ENCODE peak calls at places on chromosomes 3 and 15, in seven cellular contexts. One of them, this sample, is unnamed.

GRCh38 chr15:88040516-88040915 is 216.0 kb downstream of the NTRK3 start:
- DNase-seq in caudate nucleus: no peak
- DNase-seq in stimulated activated CD4-positive, alpha-beta T cell treated with anti-CD3 and anti-CD28 coated beads, Interleukin-4, amount 100 ng/mL, for 4 hours: no peak
- DNase-seq in stimulated activated CD8-positive, alpha-beta memory T cell treated with anti-CD3 and anti-CD28 coated beads, Interleukin-15, amount 100 ng/mL, for 4 hours: no peak
- DNase-seq in ureter: no peak
- DNase-seq in EH: no peak
- DNase-seq in activated T-helper 1 cell treated with anti-CD3 and anti-CD28 coated beads, Interleukin-12 subunit alpha, Interleukin-12 subunit beta, Interleukin-2, Interleukin-4 antibody, amounts not matched to agents 30 ng/mL and 10 ng/mL and 1 ng/mL, durations not matched to agents 14 hours and 24 hours and 36 hours: no peak
- DNase-seq in this sample: no peak

GRCh38 chr3:188664795-188665194 is 507.0 kb upstream of the TPRG1 start:
- DNase-seq in caudate nucleus: no peak
- DNase-seq in stimulated activated CD4-positive, alpha-beta T cell treated with anti-CD3 and anti-CD28 coated beads, Interleukin-4, amount 100 ng/mL, for 4 hours: no peak
- DNase-seq in stimulated activated CD8-positive, alpha-beta memory T cell treated with anti-CD3 and anti-CD28 coated beads, Interleukin-15, amount 100 ng/mL, for 4 hours: no peak
- DNase-seq in ureter: no peak
- DNase-seq in EH: peak; percentile 25
- DNase-seq in activated T-helper 1 cell treated with anti-CD3 and anti-CD28 coated beads, Interleukin-12 subunit alpha, Interleukin-12 subunit beta, Interleukin-2, Interleukin-4 antibody, amounts not matched to agents 30 ng/mL and 10 ng/mL and 1 ng/mL, durations not matched to agents 14 hours and 24 hours and 36 hours: no peak
- DNase-seq in this sample: no peak

GRCh38 chr3:158936530-158937113 is 134.8 kb downstream of the MFSD1 start:
- DNase-seq in caudate nucleus: no peak
- DNase-seq in stimulated activated CD4-positive, alpha-beta T cell treated with anti-CD3 and anti-CD28 coated beads, Interleukin-4, amount 100 ng/mL, for 4 hours: no peak
- DNase-seq in stimulated activated CD8-positive, alpha-beta memory T cell treated with anti-CD3 and anti-CD28 coated beads, Interleukin-15, amount 100 ng/mL, for 4 hours: no peak
- DNase-seq in ureter: no peak
- DNase-seq in EH: no peak
- DNase-seq in activated T-helper 1 cell treated with anti-CD3 and anti-CD28 coated beads, Interleukin-12 subunit alpha, Interleukin-12 subunit beta, Interleukin-2, Interleukin-4 antibody, amounts not matched to agents 30 ng/mL and 10 ng/mL and 1 ng/mL, durations not matched to agents 14 hours and 24 hours and 36 hours: no peak
- DNase-seq in this sample: no peak

GRCh38 chr15:61171190-61171589 is 57.9 kb downstream of the RORA start:
- DNase-seq in caudate nucleus: no peak
- DNase-seq in stimulated activated CD4-positive, alpha-beta T cell treated with anti-CD3 and anti-CD28 coated beads, Interleukin-4, amount 100 ng/mL, for 4 hours: no peak
- DNase-seq in stimulated activated CD8-positive, alpha-beta memory T cell treated with anti-CD3 and anti-CD28 coated beads, Interleukin-15, amount 100 ng/mL, for 4 hours: no peak
- DNase-seq in ureter: no peak
- DNase-seq in EH: no peak
- DNase-seq in activated T-helper 1 cell treated with anti-CD3 and anti-CD28 coated beads, Interleukin-12 subunit alpha, Interleukin-12 subunit beta, Interleukin-2, Interleukin-4 antibody, amounts not matched to agents 30 ng/mL and 10 ng/mL and 1 ng/mL, durations not matched to agents 14 hours and 24 hours and 36 hours: no peak
- DNase-seq in this sample: no peak

GRCh38 chr3:126147147-126147931 is 33.0 kb downstream of the ALDH1L1 start:
- DNase-seq in caudate nucleus: no peak
- DNase-seq in stimulated activated CD4-positive, alpha-beta T cell treated with anti-CD3 and anti-CD28 coated beads, Interleukin-4, amount 100 ng/mL, for 4 hours: no peak
- DNase-seq in stimulated activated CD8-positive, alpha-beta memory T cell treated with anti-CD3 and anti-CD28 coated beads, Interleukin-15, amount 100 ng/mL, for 4 hours: no peak
- DNase-seq in ureter: peak; percentile 27
- DNase-seq in EH: no peak
- DNase-seq in activated T-helper 1 cell treated with anti-CD3 and anti-CD28 coated beads, Interleukin-12 subunit alpha, Interleukin-12 subunit beta, Interleukin-2, Interleukin-4 antibody, amounts not matched to agents 30 ng/mL and 10 ng/mL and 1 ng/mL, durations not matched to agents 14 hours and 24 hours and 36 hours: no peak
- DNase-seq in this sample: no peak

GRCh38 chr3:184189421-184189820 is 3.4 kb downstream of the ABCF3 start:
- DNase-seq in caudate nucleus: no peak
- DNase-seq in stimulated activated CD4-positive, alpha-beta T cell treated with anti-CD3 and anti-CD28 coated beads, Interleukin-4, amount 100 ng/mL, for 4 hours: no peak
- DNase-seq in stimulated activated CD8-positive, alpha-beta memory T cell treated with anti-CD3 and anti-CD28 coated beads, Interleukin-15, amount 100 ng/mL, for 4 hours: no peak
- DNase-seq in ureter: no peak
- DNase-seq in EH: no peak
- DNase-seq in activated T-helper 1 cell treated with anti-CD3 and anti-CD28 coated beads, Interleukin-12 subunit alpha, Interleukin-12 subunit beta, Interleukin-2, Interleukin-4 antibody, amounts not matched to agents 30 ng/mL and 10 ng/mL and 1 ng/mL, durations not matched to agents 14 hours and 24 hours and 36 hours: no peak
- DNase-seq in this sample: no peak

GRCh38 chr15:49697121-49697520 is 76.3 kb downstream of the DTWD1 start:
- DNase-seq in caudate nucleus: no peak
- DNase-seq in stimulated activated CD4-positive, alpha-beta T cell treated with anti-CD3 and anti-CD28 coated beads, Interleukin-4, amount 100 ng/mL, for 4 hours: no peak
- DNase-seq in stimulated activated CD8-positive, alpha-beta memory T cell treated with anti-CD3 and anti-CD28 coated beads, Interleukin-15, amount 100 ng/mL, for 4 hours: no peak
- DNase-seq in ureter: no peak
- DNase-seq in EH: peak; percentile 62
- DNase-seq in activated T-helper 1 cell treated with anti-CD3 and anti-CD28 coated beads, Interleukin-12 subunit alpha, Interleukin-12 subunit beta, Interleukin-2, Interleukin-4 antibody, amounts not matched to agents 30 ng/mL and 10 ng/mL and 1 ng/mL, durations not matched to agents 14 hours and 24 hours and 36 hours: no peak
- DNase-seq in this sample: no peak

GRCh38 chr3:47612178-47612577 is 33.5 kb upstream of the CSPG5 start:
- DNase-seq in caudate nucleus: no peak
- DNase-seq in stimulated activated CD4-positive, alpha-beta T cell treated with anti-CD3 and anti-CD28 coated beads, Interleukin-4, amount 100 ng/mL, for 4 hours: no peak
- DNase-seq in stimulated activated CD8-positive, alpha-beta memory T cell treated with anti-CD3 and anti-CD28 coated beads, Interleukin-15, amount 100 ng/mL, for 4 hours: no peak
- DNase-seq in ureter: no peak
- DNase-seq in EH: peak; percentile 91
- DNase-seq in activated T-helper 1 cell treated with anti-CD3 and anti-CD28 coated beads, Interleukin-12 subunit alpha, Interleukin-12 subunit beta, Interleukin-2, Interleukin-4 antibody, amounts not matched to agents 30 ng/mL and 10 ng/mL and 1 ng/mL, durations not matched to agents 14 hours and 24 hours and 36 hours: no peak
- DNase-seq in this sample: no peak

GRCh38 chr3:106699093-106699492 is 678.1 kb upstream of the CCDC54 start:
- DNase-seq in caudate nucleus: no peak
- DNase-seq in stimulated activated CD4-positive, alpha-beta T cell treated with anti-CD3 and anti-CD28 coated beads, Interleukin-4, amount 100 ng/mL, for 4 hours: no peak
- DNase-seq in stimulated activated CD8-positive, alpha-beta memory T cell treated with anti-CD3 and anti-CD28 coated beads, Interleukin-15, amount 100 ng/mL, for 4 hours: no peak
- DNase-seq in ureter: no peak
- DNase-seq in EH: no peak
- DNase-seq in activated T-helper 1 cell treated with anti-CD3 and anti-CD28 coated beads, Interleukin-12 subunit alpha, Interleukin-12 subunit beta, Interleukin-2, Interleukin-4 antibody, amounts not matched to agents 30 ng/mL and 10 ng/mL and 1 ng/mL, durations not matched to agents 14 hours and 24 hours and 36 hours: no peak
- DNase-seq in this sample: no peak

GRCh38 chr3:159806412-159806811 is 182.2 kb upstream of the IL12A start:
- DNase-seq in caudate nucleus: no peak
- DNase-seq in stimulated activated CD4-positive, alpha-beta T cell treated with anti-CD3 and anti-CD28 coated beads, Interleukin-4, amount 100 ng/mL, for 4 hours: no peak
- DNase-seq in stimulated activated CD8-positive, alpha-beta memory T cell treated with anti-CD3 and anti-CD28 coated beads, Interleukin-15, amount 100 ng/mL, for 4 hours: no peak
- DNase-seq in ureter: no peak
- DNase-seq in EH: no peak
- DNase-seq in activated T-helper 1 cell treated with anti-CD3 and anti-CD28 coated beads, Interleukin-12 subunit alpha, Interleukin-12 subunit beta, Interleukin-2, Interleukin-4 antibody, amounts not matched to agents 30 ng/mL and 10 ng/mL and 1 ng/mL, durations not matched to agents 14 hours and 24 hours and 36 hours: no peak
- DNase-seq in this sample: no peak

GRCh38 chr3:29775352-29775751 is 494.5 kb downstream of the RBMS3 start:
- DNase-seq in caudate nucleus: no peak
- DNase-seq in stimulated activated CD4-positive, alpha-beta T cell treated with anti-CD3 and anti-CD28 coated beads, Interleukin-4, amount 100 ng/mL, for 4 hours: no peak
- DNase-seq in stimulated activated CD8-positive, alpha-beta memory T cell treated with anti-CD3 and anti-CD28 coated beads, Interleukin-15, amount 100 ng/mL, for 4 hours: no peak
- DNase-seq in ureter: no peak
- DNase-seq in EH: peak; percentile 22
- DNase-seq in activated T-helper 1 cell treated with anti-CD3 and anti-CD28 coated beads, Interleukin-12 subunit alpha, Interleukin-12 subunit beta, Interleukin-2, Interleukin-4 antibody, amounts not matched to agents 30 ng/mL and 10 ng/mL and 1 ng/mL, durations not matched to agents 14 hours and 24 hours and 36 hours: no peak
- DNase-seq in this sample: no peak

GRCh38 chr3:195806916-195807231 is 4.9 kb downstream of the MUC4 start:
- DNase-seq in caudate nucleus: no peak
- DNase-seq in stimulated activated CD4-positive, alpha-beta T cell treated with anti-CD3 and anti-CD28 coated beads, Interleukin-4, amount 100 ng/mL, for 4 hours: no peak
- DNase-seq in stimulated activated CD8-positive, alpha-beta memory T cell treated with anti-CD3 and anti-CD28 coated beads, Interleukin-15, amount 100 ng/mL, for 4 hours: no peak
- DNase-seq in ureter: no peak
- DNase-seq in EH: no peak
- DNase-seq in activated T-helper 1 cell treated with anti-CD3 and anti-CD28 coated beads, Interleukin-12 subunit alpha, Interleukin-12 subunit beta, Interleukin-2, Interleukin-4 antibody, amounts not matched to agents 30 ng/mL and 10 ng/mL and 1 ng/mL, durations not matched to agents 14 hours and 24 hours and 36 hours: no peak
- DNase-seq in this sample: no peak

GRCh38 chr15:79105141-79105540 is 14.6 kb upstream of the RASGRF1 start:
- DNase-seq in caudate nucleus: no peak
- DNase-seq in stimulated activated CD4-positive, alpha-beta T cell treated with anti-CD3 and anti-CD28 coated beads, Interleukin-4, amount 100 ng/mL, for 4 hours: no peak
- DNase-seq in stimulated activated CD8-positive, alpha-beta memory T cell treated with anti-CD3 and anti-CD28 coated beads, Interleukin-15, amount 100 ng/mL, for 4 hours: no peak
- DNase-seq in ureter: peak; percentile 8
- DNase-seq in EH: no peak
- DNase-seq in activated T-helper 1 cell treated with anti-CD3 and anti-CD28 coated beads, Interleukin-12 subunit alpha, Interleukin-12 subunit beta, Interleukin-2, Interleukin-4 antibody, amounts not matched to agents 30 ng/mL and 10 ng/mL and 1 ng/mL, durations not matched to agents 14 hours and 24 hours and 36 hours: no peak
- DNase-seq in this sample: no peak

GRCh38 chr3:50516048-50516871 is 12.8 kb upstream of the CACNA2D2 start:
- DNase-seq in caudate nucleus: no peak
- DNase-seq in stimulated activated CD4-positive, alpha-beta T cell treated with anti-CD3 and anti-CD28 coated beads, Interleukin-4, amount 100 ng/mL, for 4 hours: no peak
- DNase-seq in stimulated activated CD8-positive, alpha-beta memory T cell treated with anti-CD3 and anti-CD28 coated beads, Interleukin-15, amount 100 ng/mL, for 4 hours: no peak
- DNase-seq in ureter: no peak
- DNase-seq in EH: no peak
- DNase-seq in activated T-helper 1 cell treated with anti-CD3 and anti-CD28 coated beads, Interleukin-12 subunit alpha, Interleukin-12 subunit beta, Interleukin-2, Interleukin-4 antibody, amounts not matched to agents 30 ng/mL and 10 ng/mL and 1 ng/mL, durations not matched to agents 14 hours and 24 hours and 36 hours: no peak
- DNase-seq in this sample: peak; percentile 70

GRCh38 chr3:156382458-156383346 is 172.2 kb downstream of the SSR3 start:
- DNase-seq in caudate nucleus: no peak
- DNase-seq in stimulated activated CD4-positive, alpha-beta T cell treated with anti-CD3 and anti-CD28 coated beads, Interleukin-4, amount 100 ng/mL, for 4 hours: no peak
- DNase-seq in stimulated activated CD8-positive, alpha-beta memory T cell treated with anti-CD3 and anti-CD28 coated beads, Interleukin-15, amount 100 ng/mL, for 4 hours: no peak
- DNase-seq in ureter: no peak
- DNase-seq in EH: peak; percentile 49
- DNase-seq in activated T-helper 1 cell treated with anti-CD3 and anti-CD28 coated beads, Interleukin-12 subunit alpha, Interleukin-12 subunit beta, Interleukin-2, Interleukin-4 antibody, amounts not matched to agents 30 ng/mL and 10 ng/mL and 1 ng/mL, durations not matched to agents 14 hours and 24 hours and 36 hours: no peak
- DNase-seq in this sample: peak; percentile 18

GRCh38 chr3:59774613-59775012 is 724.8 kb upstream of the CFAP20DC start:
- DNase-seq in caudate nucleus: no peak
- DNase-seq in stimulated activated CD4-positive, alpha-beta T cell treated with anti-CD3 and anti-CD28 coated beads, Interleukin-4, amount 100 ng/mL, for 4 hours: no peak
- DNase-seq in stimulated activated CD8-positive, alpha-beta memory T cell treated with anti-CD3 and anti-CD28 coated beads, Interleukin-15, amount 100 ng/mL, for 4 hours: no peak
- DNase-seq in ureter: no peak
- DNase-seq in EH: peak; percentile 91
- DNase-seq in activated T-helper 1 cell treated with anti-CD3 and anti-CD28 coated beads, Interleukin-12 subunit alpha, Interleukin-12 subunit beta, Interleukin-2, Interleukin-4 antibody, amounts not matched to agents 30 ng/mL and 10 ng/mL and 1 ng/mL, durations not matched to agents 14 hours and 24 hours and 36 hours: no peak
- DNase-seq in this sample: no peak

GRCh38 chr3:13026534-13026933 is 46.7 kb downstream of the IQSEC1 start:
- DNase-seq in caudate nucleus: no peak
- DNase-seq in stimulated activated CD4-positive, alpha-beta T cell treated with anti-CD3 and anti-CD28 coated beads, Interleukin-4, amount 100 ng/mL, for 4 hours: no peak
- DNase-seq in stimulated activated CD8-positive, alpha-beta memory T cell treated with anti-CD3 and anti-CD28 coated beads, Interleukin-15, amount 100 ng/mL, for 4 hours: no peak
- DNase-seq in ureter: no peak
- DNase-seq in EH: no peak
- DNase-seq in activated T-helper 1 cell treated with anti-CD3 and anti-CD28 coated beads, Interleukin-12 subunit alpha, Interleukin-12 subunit beta, Interleukin-2, Interleukin-4 antibody, amounts not matched to agents 30 ng/mL and 10 ng/mL and 1 ng/mL, durations not matched to agents 14 hours and 24 hours and 36 hours: no peak
- DNase-seq in this sample: no peak

GRCh38 chr3:107662586-107662985 is 139.8 kb downstream of the BBX start:
- DNase-seq in caudate nucleus: no peak
- DNase-seq in stimulated activated CD4-positive, alpha-beta T cell treated with anti-CD3 and anti-CD28 coated beads, Interleukin-4, amount 100 ng/mL, for 4 hours: no peak
- DNase-seq in stimulated activated CD8-positive, alpha-beta memory T cell treated with anti-CD3 and anti-CD28 coated beads, Interleukin-15, amount 100 ng/mL, for 4 hours: no peak
- DNase-seq in ureter: no peak
- DNase-seq in EH: no peak
- DNase-seq in activated T-helper 1 cell treated with anti-CD3 and anti-CD28 coated beads, Interleukin-12 subunit alpha, Interleukin-12 subunit beta, Interleukin-2, Interleukin-4 antibody, amounts not matched to agents 30 ng/mL and 10 ng/mL and 1 ng/mL, durations not matched to agents 14 hours and 24 hours and 36 hours: no peak
- DNase-seq in this sample: no peak

GRCh38 chr15:58396181-58396580 is 35.6 kb upstream of the LIPC start:
- DNase-seq in caudate nucleus: no peak
- DNase-seq in stimulated activated CD4-positive, alpha-beta T cell treated with anti-CD3 and anti-CD28 coated beads, Interleukin-4, amount 100 ng/mL, for 4 hours: no peak
- DNase-seq in stimulated activated CD8-positive, alpha-beta memory T cell treated with anti-CD3 and anti-CD28 coated beads, Interleukin-15, amount 100 ng/mL, for 4 hours: no peak
- DNase-seq in ureter: no peak
- DNase-seq in EH: peak; percentile 90
- DNase-seq in activated T-helper 1 cell treated with anti-CD3 and anti-CD28 coated beads, Interleukin-12 subunit alpha, Interleukin-12 subunit beta, Interleukin-2, Interleukin-4 antibody, amounts not matched to agents 30 ng/mL and 10 ng/mL and 1 ng/mL, durations not matched to agents 14 hours and 24 hours and 36 hours: no peak
- DNase-seq in this sample: no peak

GRCh38 chr3:4834403-4834866 is 144.8 kb upstream of the BHLHE40 start:
- DNase-seq in caudate nucleus: no peak
- DNase-seq in stimulated activated CD4-positive, alpha-beta T cell treated with anti-CD3 and anti-CD28 coated beads, Interleukin-4, amount 100 ng/mL, for 4 hours: peak; percentile 67
- DNase-seq in stimulated activated CD8-positive, alpha-beta memory T cell treated with anti-CD3 and anti-CD28 coated beads, Interleukin-15, amount 100 ng/mL, for 4 hours: peak; percentile 61
- DNase-seq in ureter: no peak
- DNase-seq in EH: no peak
- DNase-seq in activated T-helper 1 cell treated with anti-CD3 and anti-CD28 coated beads, Interleukin-12 subunit alpha, Interleukin-12 subunit beta, Interleukin-2, Interleukin-4 antibody, amounts not matched to agents 30 ng/mL and 10 ng/mL and 1 ng/mL, durations not matched to agents 14 hours and 24 hours and 36 hours: peak; percentile 80
- DNase-seq in this sample: no peak

GRCh38 chr3:129429080-129429451 is 630 bp upstream of the EFCAB12 start:
- DNase-seq in caudate nucleus: no peak
- DNase-seq in stimulated activated CD4-positive, alpha-beta T cell treated with anti-CD3 and anti-CD28 coated beads, Interleukin-4, amount 100 ng/mL, for 4 hours: no peak
- DNase-seq in stimulated activated CD8-positive, alpha-beta memory T cell treated with anti-CD3 and anti-CD28 coated beads, Interleukin-15, amount 100 ng/mL, for 4 hours: no peak
- DNase-seq in ureter: no peak
- DNase-seq in EH: no peak
- DNase-seq in activated T-helper 1 cell treated with anti-CD3 and anti-CD28 coated beads, Interleukin-12 subunit alpha, Interleukin-12 subunit beta, Interleukin-2, Interleukin-4 antibody, amounts not matched to agents 30 ng/mL and 10 ng/mL and 1 ng/mL, durations not matched to agents 14 hours and 24 hours and 36 hours: no peak
- DNase-seq in this sample: no peak

GRCh38 chr15:45790325-45790943 is 155.6 kb downstream of the SQOR start:
- DNase-seq in caudate nucleus: no peak
- DNase-seq in stimulated activated CD4-positive, alpha-beta T cell treated with anti-CD3 and anti-CD28 coated beads, Interleukin-4, amount 100 ng/mL, for 4 hours: no peak
- DNase-seq in stimulated activated CD8-positive, alpha-beta memory T cell treated with anti-CD3 and anti-CD28 coated beads, Interleukin-15, amount 100 ng/mL, for 4 hours: no peak
- DNase-seq in ureter: no peak
- DNase-seq in EH: peak; percentile 29
- DNase-seq in activated T-helper 1 cell treated with anti-CD3 and anti-CD28 coated beads, Interleukin-12 subunit alpha, Interleukin-12 subunit beta, Interleukin-2, Interleukin-4 antibody, amounts not matched to agents 30 ng/mL and 10 ng/mL and 1 ng/mL, durations not matched to agents 14 hours and 24 hours and 36 hours: no peak
- DNase-seq in this sample: peak; percentile 30

GRCh38 chr3:63387568-63387967 is 109.5 kb downstream of the SYNPR start:
- DNase-seq in caudate nucleus: no peak
- DNase-seq in stimulated activated CD4-positive, alpha-beta T cell treated with anti-CD3 and anti-CD28 coated beads, Interleukin-4, amount 100 ng/mL, for 4 hours: no peak
- DNase-seq in stimulated activated CD8-positive, alpha-beta memory T cell treated with anti-CD3 and anti-CD28 coated beads, Interleukin-15, amount 100 ng/mL, for 4 hours: no peak
- DNase-seq in ureter: no peak
- DNase-seq in EH: peak; percentile 3
- DNase-seq in activated T-helper 1 cell treated with anti-CD3 and anti-CD28 coated beads, Interleukin-12 subunit alpha, Interleukin-12 subunit beta, Interleukin-2, Interleukin-4 antibody, amounts not matched to agents 30 ng/mL and 10 ng/mL and 1 ng/mL, durations not matched to agents 14 hours and 24 hours and 36 hours: no peak
- DNase-seq in this sample: no peak

GRCh38 chr3:151859905-151860304 is 13.5 kb upstream of the SUCNR1 start:
- DNase-seq in caudate nucleus: no peak
- DNase-seq in stimulated activated CD4-positive, alpha-beta T cell treated with anti-CD3 and anti-CD28 coated beads, Interleukin-4, amount 100 ng/mL, for 4 hours: no peak
- DNase-seq in stimulated activated CD8-positive, alpha-beta memory T cell treated with anti-CD3 and anti-CD28 coated beads, Interleukin-15, amount 100 ng/mL, for 4 hours: no peak
- DNase-seq in ureter: no peak
- DNase-seq in EH: no peak
- DNase-seq in activated T-helper 1 cell treated with anti-CD3 and anti-CD28 coated beads, Interleukin-12 subunit alpha, Interleukin-12 subunit beta, Interleukin-2, Interleukin-4 antibody, amounts not matched to agents 30 ng/mL and 10 ng/mL and 1 ng/mL, durations not matched to agents 14 hours and 24 hours and 36 hours: no peak
- DNase-seq in this sample: no peak

GRCh38 chr3:187639912-187640822 is 30.0 kb downstream of the SST start:
- DNase-seq in caudate nucleus: no peak
- DNase-seq in stimulated activated CD4-positive, alpha-beta T cell treated with anti-CD3 and anti-CD28 coated beads, Interleukin-4, amount 100 ng/mL, for 4 hours: no peak
- DNase-seq in stimulated activated CD8-positive, alpha-beta memory T cell treated with anti-CD3 and anti-CD28 coated beads, Interleukin-15, amount 100 ng/mL, for 4 hours: no peak
- DNase-seq in ureter: no peak
- DNase-seq in EH: peak; percentile 15
- DNase-seq in activated T-helper 1 cell treated with anti-CD3 and anti-CD28 coated beads, Interleukin-12 subunit alpha, Interleukin-12 subunit beta, Interleukin-2, Interleukin-4 antibody, amounts not matched to agents 30 ng/mL and 10 ng/mL and 1 ng/mL, durations not matched to agents 14 hours and 24 hours and 36 hours: no peak
- DNase-seq in this sample: no peak

GRCh38 chr15:36807134-36807764 is 227.8 kb downstream of the CDIN1 start:
- DNase-seq in caudate nucleus: no peak
- DNase-seq in stimulated activated CD4-positive, alpha-beta T cell treated with anti-CD3 and anti-CD28 coated beads, Interleukin-4, amount 100 ng/mL, for 4 hours: no peak
- DNase-seq in stimulated activated CD8-positive, alpha-beta memory T cell treated with anti-CD3 and anti-CD28 coated beads, Interleukin-15, amount 100 ng/mL, for 4 hours: no peak
- DNase-seq in ureter: no peak
- DNase-seq in EH: no peak
- DNase-seq in activated T-helper 1 cell treated with anti-CD3 and anti-CD28 coated beads, Interleukin-12 subunit alpha, Interleukin-12 subunit beta, Interleukin-2, Interleukin-4 antibody, amounts not matched to agents 30 ng/mL and 10 ng/mL and 1 ng/mL, durations not matched to agents 14 hours and 24 hours and 36 hours: no peak
- DNase-seq in this sample: no peak

GRCh38 chr3:20054549-20054987 is 14.3 kb downstream of the KAT2B start:
- DNase-seq in caudate nucleus: peak; percentile 22
- DNase-seq in stimulated activated CD4-positive, alpha-beta T cell treated with anti-CD3 and anti-CD28 coated beads, Interleukin-4, amount 100 ng/mL, for 4 hours: peak; percentile 73
- DNase-seq in stimulated activated CD8-positive, alpha-beta memory T cell treated with anti-CD3 and anti-CD28 coated beads, Interleukin-15, amount 100 ng/mL, for 4 hours: peak; percentile 23
- DNase-seq in ureter: peak; percentile 72
- DNase-seq in EH: peak; percentile 70
- DNase-seq in activated T-helper 1 cell treated with anti-CD3 and anti-CD28 coated beads, Interleukin-12 subunit alpha, Interleukin-12 subunit beta, Interleukin-2, Interleukin-4 antibody, amounts not matched to agents 30 ng/mL and 10 ng/mL and 1 ng/mL, durations not matched to agents 14 hours and 24 hours and 36 hours: peak; percentile 54
- DNase-seq in this sample: no peak

GRCh38 chr3:136380530-136380929 is 130.4 kb downstream of the PCCB start:
- DNase-seq in caudate nucleus: no peak
- DNase-seq in stimulated activated CD4-positive, alpha-beta T cell treated with anti-CD3 and anti-CD28 coated beads, Interleukin-4, amount 100 ng/mL, for 4 hours: no peak
- DNase-seq in stimulated activated CD8-positive, alpha-beta memory T cell treated with anti-CD3 and anti-CD28 coated beads, Interleukin-15, amount 100 ng/mL, for 4 hours: no peak
- DNase-seq in ureter: no peak
- DNase-seq in EH: peak; percentile 42
- DNase-seq in activated T-helper 1 cell treated with anti-CD3 and anti-CD28 coated beads, Interleukin-12 subunit alpha, Interleukin-12 subunit beta, Interleukin-2, Interleukin-4 antibody, amounts not matched to agents 30 ng/mL and 10 ng/mL and 1 ng/mL, durations not matched to agents 14 hours and 24 hours and 36 hours: no peak
- DNase-seq in this sample: no peak

GRCh38 chr15:27771892-27772291 is 327.2 kb downstream of the OCA2 start:
- DNase-seq in caudate nucleus: no peak
- DNase-seq in stimulated activated CD4-positive, alpha-beta T cell treated with anti-CD3 and anti-CD28 coated beads, Interleukin-4, amount 100 ng/mL, for 4 hours: no peak
- DNase-seq in stimulated activated CD8-positive, alpha-beta memory T cell treated with anti-CD3 and anti-CD28 coated beads, Interleukin-15, amount 100 ng/mL, for 4 hours: no peak
- DNase-seq in ureter: no peak
- DNase-seq in EH: no peak
- DNase-seq in activated T-helper 1 cell treated with anti-CD3 and anti-CD28 coated beads, Interleukin-12 subunit alpha, Interleukin-12 subunit beta, Interleukin-2, Interleukin-4 antibody, amounts not matched to agents 30 ng/mL and 10 ng/mL and 1 ng/mL, durations not matched to agents 14 hours and 24 hours and 36 hours: no peak
- DNase-seq in this sample: no peak